ENCODE peak calls at places on chromosome 21, in seven cellular contexts. One of them, this sample, is unnamed.

GRCh38 chr21:33208534-33208933 is 21.2 kb upstream of the IFNAR2 start:
- DNase-seq in endodermal cell: no peak
- DNase-seq in activated T-cell treated with anti-CD3 and anti-CD28 coated beads for 1 hour: no peak
- DNase-seq in SK-N-DZ: no peak
- DNase-seq in NCI-H2081: no peak
- DNase-seq in AG04450: no peak
- DNase-seq in fibroblast of lung: no peak
- DNase-seq in this sample: no peak

GRCh38 chr21:28794341-28794970 is 198.2 kb downstream of the LTN1 start:
- DNase-seq in activated T-cell treated with anti-CD3 and anti-CD28 coated beads for 1 hour: no peak
- DNase-seq in SK-N-DZ: no peak
- DNase-seq in fibroblast of lung: no peak
- DNase-seq in endodermal cell: no peak
- DNase-seq in AG04450: no peak
- DNase-seq in NCI-H2081: no peak
- DNase-seq in this sample: no peak

GRCh38 chr21:42293649-42294272 is 21.4 kb downstream of the TFF3 start:
- DNase-seq in SK-N-DZ: no peak
- DNase-seq in fibroblast of lung: no peak
- DNase-seq in endodermal cell: no peak
- DNase-seq in activated T-cell treated with anti-CD3 and anti-CD28 coated beads for 1 hour: no peak
- DNase-seq in NCI-H2081: no peak
- DNase-seq in AG04450: no peak
- DNase-seq in this sample: no peak

GRCh38 chr21:42429856-42430255 is 26.2 kb downstream of the UBASH3A start:
- DNase-seq in AG04450: no peak
- DNase-seq in fibroblast of lung: no peak
- DNase-seq in SK-N-DZ: no peak
- DNase-seq in activated T-cell treated with anti-CD3 and anti-CD28 coated beads for 1 hour: no peak
- DNase-seq in NCI-H2081: no peak
- DNase-seq in endodermal cell: peak; percentile 78
- DNase-seq in this sample: no peak

GRCh38 chr21:35677298-35677841 is 383.0 kb downstream of the SETD4 start:
- DNase-seq in SK-N-DZ: no peak
- DNase-seq in AG04450: no peak
- DNase-seq in NCI-H2081: no peak
- DNase-seq in endodermal cell: no peak
- DNase-seq in fibroblast of lung: no peak
- DNase-seq in activated T-cell treated with anti-CD3 and anti-CD28 coated beads for 1 hour: no peak
- DNase-seq in this sample: no peak

GRCh38 chr21:39048064-39048463 is 135.2 kb downstream of the PSMG1 start:
- DNase-seq in fibroblast of lung: peak; percentile 66
- DNase-seq in activated T-cell treated with anti-CD3 and anti-CD28 coated beads for 1 hour: no peak
- DNase-seq in AG04450: no peak
- DNase-seq in NCI-H2081: peak; percentile 33
- DNase-seq in endodermal cell: peak; percentile 91
- DNase-seq in SK-N-DZ: peak; percentile 28
- DNase-seq in this sample: peak; percentile 66

GRCh38 chr21:41886331-41886730 is 7.2 kb upstream of the PRDM15 start:
- DNase-seq in activated T-cell treated with anti-CD3 and anti-CD28 coated beads for 1 hour: no peak
- DNase-seq in fibroblast of lung: no peak
- DNase-seq in endodermal cell: no peak
- DNase-seq in AG04450: no peak
- DNase-seq in NCI-H2081: no peak
- DNase-seq in SK-N-DZ: no peak
- DNase-seq in this sample: no peak

GRCh38 chr21:34583926-34584563 is 30.9 kb downstream of the RCAN1 start:
- DNase-seq in NCI-H2081: no peak
- DNase-seq in endodermal cell: no peak
- DNase-seq in fibroblast of lung: no peak
- DNase-seq in AG04450: no peak
- DNase-seq in activated T-cell treated with anti-CD3 and anti-CD28 coated beads for 1 hour: no peak
- DNase-seq in SK-N-DZ: no peak
- DNase-seq in this sample: no peak

This sample was measured in skeletal muscle cell.